ENCODE peak calls at places on chromosomes 12 and 14, in seven cellular contexts. One of them, this sample, is unnamed.

GRCh38 chr12:128817115-128818015 is 6.4 kb downstream of the SLC15A4 start:
- DNase-seq in neuronal stem cell: no peak
- DNase-seq in foreskin melanocyte: peak
- DNase-seq in HCEC 1CT: no peak
- DNase-seq in memory B cell: no peak
- DNase-seq in mucosa of gallbladder: peak
- DNase-seq in hippocampal formation: peak
- DNase-seq in this sample: peak

GRCh38 chr14:41071351-41071750 is 535.3 kb upstream of the LRFN5 start:
- DNase-seq in neuronal stem cell: no peak
- DNase-seq in foreskin melanocyte: no peak
- DNase-seq in HCEC 1CT: no peak
- DNase-seq in memory B cell: no peak
- DNase-seq in mucosa of gallbladder: no peak
- DNase-seq in hippocampal formation: no peak
- DNase-seq in this sample: no peak

GRCh38 chr12:57756406-57757341 is 1.8 kb downstream of the MARCHF9 start:
- DNase-seq in neuronal stem cell: no peak
- DNase-seq in foreskin melanocyte: no peak
- DNase-seq in HCEC 1CT: peak
- DNase-seq in memory B cell: peak
- DNase-seq in mucosa of gallbladder: no peak
- DNase-seq in hippocampal formation: no peak
- DNase-seq in this sample: no peak

GRCh38 chr12:82832091-82832490 is 145.4 kb downstream of the TMTC2 start:
- DNase-seq in neuronal stem cell: no peak
- DNase-seq in foreskin melanocyte: no peak
- DNase-seq in HCEC 1CT: no peak
- DNase-seq in memory B cell: no peak
- DNase-seq in mucosa of gallbladder: no peak
- DNase-seq in hippocampal formation: no peak
- DNase-seq in this sample: no peak

GRCh38 chr14:80024417-80024816 is 186.9 kb downstream of the DIO2 start:
- DNase-seq in neuronal stem cell: no peak
- DNase-seq in foreskin melanocyte: no peak
- DNase-seq in HCEC 1CT: no peak
- DNase-seq in memory B cell: no peak
- DNase-seq in mucosa of gallbladder: no peak
- DNase-seq in hippocampal formation: no peak
- DNase-seq in this sample: no peak

GRCh38 chr14:61470261-61470953 is 149.0 kb downstream of the PRKCH start:
- DNase-seq in neuronal stem cell: peak
- DNase-seq in foreskin melanocyte: peak
- DNase-seq in HCEC 1CT: peak
- DNase-seq in memory B cell: no peak
- DNase-seq in mucosa of gallbladder: no peak
- DNase-seq in hippocampal formation: no peak
- DNase-seq in this sample: peak

GRCh38 chr14:64997108-64997794 is 10.6 kb downstream of the FNTB start:
- DNase-seq in neuronal stem cell: no peak
- DNase-seq in foreskin melanocyte: no peak
- DNase-seq in HCEC 1CT: no peak
- DNase-seq in memory B cell: no peak
- DNase-seq in mucosa of gallbladder: no peak
- DNase-seq in hippocampal formation: no peak
- DNase-seq in this sample: no peak

GRCh38 chr14:99234982-99235491 is 37.0 kb downstream of the BCL11B start:
- DNase-seq in neuronal stem cell: peak
- DNase-seq in foreskin melanocyte: no peak
- DNase-seq in HCEC 1CT: no peak
- DNase-seq in memory B cell: no peak
- DNase-seq in mucosa of gallbladder: no peak
- DNase-seq in hippocampal formation: no peak
- DNase-seq in this sample: no peak

GRCh38 chr12:65532744-65533143 is 254.3 kb downstream of the MSRB3 start:
- DNase-seq in neuronal stem cell: no peak
- DNase-seq in foreskin melanocyte: peak
- DNase-seq in HCEC 1CT: peak
- DNase-seq in memory B cell: no peak
- DNase-seq in mucosa of gallbladder: no peak
- DNase-seq in hippocampal formation: no peak
- DNase-seq in this sample: peak

GRCh38 chr12:27969011-27969900 is 3.3 kb downstream of the PTHLH start:
- DNase-seq in neuronal stem cell: no peak
- DNase-seq in foreskin melanocyte: no peak
- DNase-seq in HCEC 1CT: peak
- DNase-seq in memory B cell: no peak
- DNase-seq in mucosa of gallbladder: no peak
- DNase-seq in hippocampal formation: peak
- DNase-seq in this sample: peak